ENCODE peak calls at places on chromosomes 6 and 20, in seven cellular contexts. One of them, this sample, is unnamed.

GRCh38 chr6:19691465-19692167 is 145.6 kb upstream of the ID4 start:
- DNase-seq in progenitor cell of endocrine pancreas: peak
- DNase-seq in activated T-cell treated with anti-CD3 and anti-CD28 coated beads, Interleukin-2, amount 50 U/mL, for 4 hours: no peak
- DNase-seq in DMS153: no peak
- DNase-seq in myocyte: no peak
- DNase-seq in GM03348: peak
- DNase-seq in activated CD4-positive, alpha-beta T cell treated with anti-CD3 and anti-CD28 coated beads for 4 hours: no peak
- DNase-seq in this sample: no peak

GRCh38 chr6:136137008-136137689 is 113.0 kb downstream of the MTFR2 start:
- DNase-seq in progenitor cell of endocrine pancreas: no peak
- DNase-seq in activated T-cell treated with anti-CD3 and anti-CD28 coated beads, Interleukin-2, amount 50 U/mL, for 4 hours: no peak
- DNase-seq in DMS153: no peak
- DNase-seq in myocyte: peak
- DNase-seq in GM03348: no peak
- DNase-seq in activated CD4-positive, alpha-beta T cell treated with anti-CD3 and anti-CD28 coated beads for 4 hours: no peak
- DNase-seq in this sample: peak

GRCh38 chr20:61764471-61765020 is 301.1 kb downstream of the TAF4 start:
- DNase-seq in progenitor cell of endocrine pancreas: no peak
- DNase-seq in activated T-cell treated with anti-CD3 and anti-CD28 coated beads, Interleukin-2, amount 50 U/mL, for 4 hours: no peak
- DNase-seq in DMS153: no peak
- DNase-seq in myocyte: no peak
- DNase-seq in GM03348: no peak
- DNase-seq in activated CD4-positive, alpha-beta T cell treated with anti-CD3 and anti-CD28 coated beads for 4 hours: no peak
- DNase-seq in this sample: no peak

GRCh38 chr6:62452586-62452985 is 166.6 kb upstream of the KHDRBS2 start:
- DNase-seq in progenitor cell of endocrine pancreas: no peak
- DNase-seq in activated T-cell treated with anti-CD3 and anti-CD28 coated beads, Interleukin-2, amount 50 U/mL, for 4 hours: no peak
- DNase-seq in DMS153: no peak
- DNase-seq in myocyte: no peak
- DNase-seq in GM03348: no peak
- DNase-seq in activated CD4-positive, alpha-beta T cell treated with anti-CD3 and anti-CD28 coated beads for 4 hours: no peak
- DNase-seq in this sample: no peak

GRCh38 chr6:130183271-130184222 is 39.2 kb downstream of the SAMD3 start:
- DNase-seq in progenitor cell of endocrine pancreas: no peak
- DNase-seq in activated T-cell treated with anti-CD3 and anti-CD28 coated beads, Interleukin-2, amount 50 U/mL, for 4 hours: no peak
- DNase-seq in DMS153: no peak
- DNase-seq in myocyte: no peak
- DNase-seq in GM03348: no peak
- DNase-seq in activated CD4-positive, alpha-beta T cell treated with anti-CD3 and anti-CD28 coated beads for 4 hours: no peak
- DNase-seq in this sample: no peak

GRCh38 chr20:21101453-21102251 is 4.5 kb downstream of the LINC00237 start:
- DNase-seq in progenitor cell of endocrine pancreas: peak
- DNase-seq in activated T-cell treated with anti-CD3 and anti-CD28 coated beads, Interleukin-2, amount 50 U/mL, for 4 hours: no peak
- DNase-seq in DMS153: peak
- DNase-seq in myocyte: no peak
- DNase-seq in GM03348: no peak
- DNase-seq in activated CD4-positive, alpha-beta T cell treated with anti-CD3 and anti-CD28 coated beads for 4 hours: no peak
- DNase-seq in this sample: no peak

GRCh38 chr20:60132827-60133549 is 174.8 kb downstream of the CDH26 start:
- DNase-seq in progenitor cell of endocrine pancreas: no peak
- DNase-seq in activated T-cell treated with anti-CD3 and anti-CD28 coated beads, Interleukin-2, amount 50 U/mL, for 4 hours: no peak
- DNase-seq in DMS153: no peak
- DNase-seq in myocyte: no peak
- DNase-seq in GM03348: no peak
- DNase-seq in activated CD4-positive, alpha-beta T cell treated with anti-CD3 and anti-CD28 coated beads for 4 hours: no peak
- DNase-seq in this sample: no peak

GRCh38 chr6:123926000-123926399 is 122.3 kb downstream of the NKAIN2 start:
- DNase-seq in progenitor cell of endocrine pancreas: no peak
- DNase-seq in activated T-cell treated with anti-CD3 and anti-CD28 coated beads, Interleukin-2, amount 50 U/mL, for 4 hours: no peak
- DNase-seq in DMS153: no peak
- DNase-seq in myocyte: peak
- DNase-seq in GM03348: no peak
- DNase-seq in activated CD4-positive, alpha-beta T cell treated with anti-CD3 and anti-CD28 coated beads for 4 hours: no peak
- DNase-seq in this sample: no peak

GRCh38 chr6:1720620-1721322 is 111.1 kb downstream of the FOXC1 start:
- DNase-seq in progenitor cell of endocrine pancreas: no peak
- DNase-seq in activated T-cell treated with anti-CD3 and anti-CD28 coated beads, Interleukin-2, amount 50 U/mL, for 4 hours: no peak
- DNase-seq in DMS153: no peak
- DNase-seq in myocyte: no peak
- DNase-seq in GM03348: no peak
- DNase-seq in activated CD4-positive, alpha-beta T cell treated with anti-CD3 and anti-CD28 coated beads for 4 hours: no peak
- DNase-seq in this sample: peak

GRCh38 chr6:134347916-134348805 is 30.2 kb upstream of the SGK1 start:
- DNase-seq in progenitor cell of endocrine pancreas: no peak
- DNase-seq in activated T-cell treated with anti-CD3 and anti-CD28 coated beads, Interleukin-2, amount 50 U/mL, for 4 hours: no peak
- DNase-seq in DMS153: no peak
- DNase-seq in myocyte: peak
- DNase-seq in GM03348: peak
- DNase-seq in activated CD4-positive, alpha-beta T cell treated with anti-CD3 and anti-CD28 coated beads for 4 hours: no peak
- DNase-seq in this sample: no peak

GRCh38 chr6:143222758-143223334 is 162.2 kb downstream of the AIG1 start:
- DNase-seq in progenitor cell of endocrine pancreas: no peak
- DNase-seq in activated T-cell treated with anti-CD3 and anti-CD28 coated beads, Interleukin-2, amount 50 U/mL, for 4 hours: no peak
- DNase-seq in DMS153: no peak
- DNase-seq in myocyte: no peak
- DNase-seq in GM03348: no peak
- DNase-seq in activated CD4-positive, alpha-beta T cell treated with anti-CD3 and anti-CD28 coated beads for 4 hours: no peak
- DNase-seq in this sample: no peak

GRCh38 chr6:1525364-1526038 is 84.2 kb upstream of the FOXC1 start:
- DNase-seq in progenitor cell of endocrine pancreas: no peak
- DNase-seq in activated T-cell treated with anti-CD3 and anti-CD28 coated beads, Interleukin-2, amount 50 U/mL, for 4 hours: no peak
- DNase-seq in DMS153: no peak
- DNase-seq in myocyte: no peak
- DNase-seq in GM03348: no peak
- DNase-seq in activated CD4-positive, alpha-beta T cell treated with anti-CD3 and anti-CD28 coated beads for 4 hours: no peak
- DNase-seq in this sample: no peak

GRCh38 chr6:150651808-150652473 is 52.3 kb downstream of the PLEKHG1 start:
- DNase-seq in progenitor cell of endocrine pancreas: no peak
- DNase-seq in activated T-cell treated with anti-CD3 and anti-CD28 coated beads, Interleukin-2, amount 50 U/mL, for 4 hours: no peak
- DNase-seq in DMS153: no peak
- DNase-seq in myocyte: no peak
- DNase-seq in GM03348: no peak
- DNase-seq in activated CD4-positive, alpha-beta T cell treated with anti-CD3 and anti-CD28 coated beads for 4 hours: no peak
- DNase-seq in this sample: no peak

GRCh38 chr6:101454106-101454676 is 60.7 kb downstream of the GRIK2 start:
- DNase-seq in progenitor cell of endocrine pancreas: no peak
- DNase-seq in activated T-cell treated with anti-CD3 and anti-CD28 coated beads, Interleukin-2, amount 50 U/mL, for 4 hours: no peak
- DNase-seq in DMS153: peak
- DNase-seq in myocyte: no peak
- DNase-seq in GM03348: no peak
- DNase-seq in activated CD4-positive, alpha-beta T cell treated with anti-CD3 and anti-CD28 coated beads for 4 hours: no peak
- DNase-seq in this sample: peak

GRCh38 chr6:47206626-47207025 is 103.1 kb downstream of the TNFRSF21 start:
- DNase-seq in progenitor cell of endocrine pancreas: no peak
- DNase-seq in activated T-cell treated with anti-CD3 and anti-CD28 coated beads, Interleukin-2, amount 50 U/mL, for 4 hours: no peak
- DNase-seq in DMS153: no peak
- DNase-seq in myocyte: no peak
- DNase-seq in GM03348: no peak
- DNase-seq in activated CD4-positive, alpha-beta T cell treated with anti-CD3 and anti-CD28 coated beads for 4 hours: no peak
- DNase-seq in this sample: no peak

GRCh38 chr20:58175836-58176235 is 52.6 kb downstream of the ANKRD60 start:
- DNase-seq in progenitor cell of endocrine pancreas: no peak
- DNase-seq in activated T-cell treated with anti-CD3 and anti-CD28 coated beads, Interleukin-2, amount 50 U/mL, for 4 hours: no peak
- DNase-seq in DMS153: no peak
- DNase-seq in myocyte: no peak
- DNase-seq in GM03348: no peak
- DNase-seq in activated CD4-positive, alpha-beta T cell treated with anti-CD3 and anti-CD28 coated beads for 4 hours: no peak
- DNase-seq in this sample: no peak

GRCh38 chr6:2810092-2810671 is 31.5 kb downstream of the SERPINB1 start:
- DNase-seq in progenitor cell of endocrine pancreas: no peak
- DNase-seq in activated T-cell treated with anti-CD3 and anti-CD28 coated beads, Interleukin-2, amount 50 U/mL, for 4 hours: no peak
- DNase-seq in DMS153: no peak
- DNase-seq in myocyte: no peak
- DNase-seq in GM03348: no peak
- DNase-seq in activated CD4-positive, alpha-beta T cell treated with anti-CD3 and anti-CD28 coated beads for 4 hours: no peak
- DNase-seq in this sample: no peak

GRCh38 chr6:33720998-33721397 is 9.5 kb upstream of the UQCC2 start:
- DNase-seq in progenitor cell of endocrine pancreas: no peak
- DNase-seq in activated T-cell treated with anti-CD3 and anti-CD28 coated beads, Interleukin-2, amount 50 U/mL, for 4 hours: no peak
- DNase-seq in DMS153: peak
- DNase-seq in myocyte: no peak
- DNase-seq in GM03348: no peak
- DNase-seq in activated CD4-positive, alpha-beta T cell treated with anti-CD3 and anti-CD28 coated beads for 4 hours: no peak
- DNase-seq in this sample: no peak

GRCh38 chr6:86969573-86969972 is 32.2 kb downstream of the HTR1E start:
- DNase-seq in progenitor cell of endocrine pancreas: no peak
- DNase-seq in activated T-cell treated with anti-CD3 and anti-CD28 coated beads, Interleukin-2, amount 50 U/mL, for 4 hours: no peak
- DNase-seq in DMS153: no peak
- DNase-seq in myocyte: no peak
- DNase-seq in GM03348: no peak
- DNase-seq in activated CD4-positive, alpha-beta T cell treated with anti-CD3 and anti-CD28 coated beads for 4 hours: no peak
- DNase-seq in this sample: no peak

GRCh38 chr20:47305667-47306066 is 50.8 kb downstream of the ZMYND8 start:
- DNase-seq in progenitor cell of endocrine pancreas: no peak
- DNase-seq in activated T-cell treated with anti-CD3 and anti-CD28 coated beads, Interleukin-2, amount 50 U/mL, for 4 hours: no peak
- DNase-seq in DMS153: no peak
- DNase-seq in myocyte: no peak
- DNase-seq in GM03348: no peak
- DNase-seq in activated CD4-positive, alpha-beta T cell treated with anti-CD3 and anti-CD28 coated beads for 4 hours: no peak
- DNase-seq in this sample: no peak

This sample was measured in SJCRH30.